ENCODE peak calls at places on chromosomes 2 and 18, in ten cellular contexts. O is pancreas; S is esophagus squamous epithelium; K is neural progenitor cell; H is fibroblast of lung; P is CD8-positive, alpha-beta T cell; F is tibial artery; W is spleen; L is H9; J is GM23338. T is an unnamed sample. For H3K27me3, the result is how much of the 10 kb centered on the place peaks cover.

GRCh38 chr2:43057742-43058706 is 168.4 kb downstream of the ZFP36L2 start:
- DNase-seq in O (no peak), S (no peak), K (peak), H (no peak), P (no peak), F (peak), W (peak), L (no peak), J (no peak), T (no peak)

GRCh38 chr2:167942495-167943081 is 304.8 kb downstream of the STK39 start:
- DNase-seq in O (no peak), S (no peak), K (no peak), H (peak), P (no peak), F (no peak), W (no peak), L (no peak), J (no peak), T (no peak)

GRCh38 chr18:76805221-76805620 is 17.1 kb upstream of the ZNF236 start:
- DNase-seq in O (no peak), S (no peak), K (no peak), H (peak), P (no peak), F (no peak), W (no peak), L (no peak), J (no peak), T (no peak)

GRCh38 chr2:201913197-201913596 is 106.9 kb downstream of the CDK15 start:
- DNase-seq in O (no peak), S (no peak), K (no peak), H (no peak), P (no peak), F (no peak), W (no peak), L (no peak), J (no peak), T (no peak)

GRCh38 chr2:68925298-68925885 is 27.3 kb downstream of the GKN2 start:
- DNase-seq in O (peak), S (no peak), K (peak), H (peak), P (peak), F (no peak), W (no peak), L (peak), J (peak), T (no peak)

GRCh38 chr2:181051861-181052522 is 71.6 kb downstream of the UBE2E3 start:
- DNase-seq in O (no peak), S (no peak), K (no peak), H (no peak), P (no peak), F (no peak), W (no peak), L (no peak), J (no peak), T (no peak)

GRCh38 chr2:54528311-54528945 is 72.3 kb downstream of the SPTBN1 start:
- DNase-seq in O (no peak), S (no peak), K (no peak), H (peak), P (no peak), F (no peak), W (no peak), L (no peak), J (no peak), T (no peak)

GRCh38 chr2:212843409-212844199 is 305.0 kb upstream of the ERBB4 start:
- DNase-seq in O (no peak), S (no peak), K (no peak), H (peak), P (no peak), F (no peak), W (no peak), L (no peak), J (no peak), T (no peak)

GRCh38 chr2:106144621-106145331 is 49.3 kb downstream of the UXS1 start:
- DNase-seq in O (no peak), S (no peak), K (no peak), H (peak), P (peak), F (no peak), W (no peak), L (no peak), J (no peak), T (no peak)

GRCh38 chr2:18987592-18988073 is 370.8 kb downstream of the OSR1 start:
- DNase-seq in O (peak), S (no peak), K (no peak), H (peak), P (no peak), F (peak), W (no peak), L (no peak), J (no peak), T (no peak)

GRCh38 chr2:230627806-230628724 is 84.6 kb upstream of the CAB39 start:
- DNase-seq in O (no peak), S (no peak), K (no peak), H (peak), P (no peak), F (no peak), W (peak), L (no peak), J (no peak), T (peak)

GRCh38 chr2:181685150-181685688 is 4.9 kb upstream of the NEUROD1 start:
- DNase-seq in O (no peak), S (no peak), K (peak), H (peak), P (no peak), F (no peak), W (no peak), L (peak), J (peak), T (no peak)

GRCh38 chr2:16568998-16569397 is 96.6 kb downstream of the CYRIA start:
- DNase-seq in O (no peak), S (no peak), K (no peak), H (peak), P (no peak), F (no peak), W (no peak), L (peak), J (peak), T (no peak)

GRCh38 chr2:1502891-1503304 is 89.6 kb downstream of the TPO start:
- DNase-seq in O (no peak), S (no peak), K (no peak), H (no peak), P (no peak), F (peak), W (peak), L (no peak), J (no peak), T (peak)

GRCh38 chr2:216717491-216717901 is 22.1 kb upstream of the IGFBP5 start:
- DNase-seq in O (no peak), S (no peak), K (peak), H (no peak), P (no peak), F (no peak), W (no peak), L (peak), J (no peak), T (no peak)

GRCh38 chr2:36616947-36617346 is 19.0 kb upstream of the FEZ2 start:
- DNase-seq in O (no peak), S (no peak), K (no peak), H (no peak), P (no peak), F (no peak), W (no peak), L (no peak), J (peak), T (no peak)

GRCh38 chr18:58251416-58251815 is 207.4 kb downstream of the NEDD4L start:
- DNase-seq in O (no peak), S (no peak), K (no peak), H (no peak), P (no peak), F (no peak), W (no peak), L (no peak), J (no peak), T (no peak)

GRCh38 chr2:33323957-33324356 is 152.5 kb upstream of the RASGRP3 start:
- DNase-seq in O (no peak), S (no peak), K (no peak), H (peak), P (no peak), F (no peak), W (no peak), L (no peak), J (no peak), T (no peak)

GRCh38 chr2:121155502-121156056 is 129.4 kb downstream of the TFCP2L1 start:
- DNase-seq in O (peak), S (no peak), K (no peak), H (no peak), P (no peak), F (no peak), W (no peak), L (no peak), J (no peak), T (no peak)

GRCh38 chr2:53208815-53209214 is 558.8 kb upstream of the CHAC2 start:
- DNase-seq in O (no peak), S (no peak), K (no peak), H (no peak), P (no peak), F (no peak), W (no peak), L (no peak), J (no peak), T (no peak)

GRCh38 chr18:48711651-48712486 is 173.0 kb downstream of the CTIF start:
- DNase-seq in O (no peak), S (no peak), K (peak), H (peak), P (no peak), F (no peak), W (peak), L (peak), J (peak), T (peak)

GRCh38 chr18:21656402-21656801 is 44.3 kb downstream of the SNRPD1 start:
- DNase-seq in O (no peak), S (no peak), K (no peak), H (peak), P (no peak), F (no peak), W (no peak), L (no peak), J (no peak), T (no peak)

GRCh38 chr2:56376699-56377665 is 193.2 kb downstream of the CCDC85A start:
- DNase-seq in O (no peak), S (no peak), K (no peak), H (peak), P (no peak), F (no peak), W (no peak), L (no peak), J (no peak), T (no peak)

GRCh38 chr2:121346407-121346806 is 61.4 kb upstream of the TFCP2L1 start:
- DNase-seq in O (no peak), S (no peak), K (no peak), H (no peak), P (no peak), F (no peak), W (no peak), L (no peak), J (no peak), T (no peak)

GRCh38 chr2:189347540-189347939 is 93.7 kb upstream of the WDR75 start:
- DNase-seq in O (peak), S (no peak), K (peak), H (peak), P (peak), F (peak), W (no peak), L (no peak), J (peak), T (no peak)

GRCh38 chr2:166074430-166074829 is 53.4 kb downstream of the SCN1A start:
- DNase-seq in O (no peak), S (no peak), K (no peak), H (no peak), P (no peak), F (no peak), W (no peak), L (no peak), J (no peak), T (no peak)

GRCh38 chr2:85956647-85957039 is 67.9 kb upstream of the ST3GAL5 start:
- DNase-seq in O (no peak), S (no peak), K (no peak), H (no peak), P (no peak), F (no peak), W (no peak), L (no peak), J (no peak), T (no peak)

GRCh38 chr2:140586379-140586778 is 1544.4 kb downstream of the LRP1B start:
- DNase-seq in O (peak), S (no peak), K (peak), H (peak), P (no peak), F (no peak), W (no peak), L (peak), J (peak), T (no peak)

GRCh38 chr2:106960633-106961205 is 74.8 kb upstream of the ST6GAL2 start:
- DNase-seq in O (no peak), S (no peak), K (peak), H (peak), P (no peak), F (no peak), W (no peak), L (no peak), J (no peak), T (no peak)

GRCh38 chr2:15993232-15993610 is 52.9 kb downstream of the MYCN start:
- DNase-seq in O (no peak), S (no peak), K (no peak), H (no peak), P (no peak), F (no peak), W (no peak), L (no peak), J (no peak), T (no peak)

GRCh38 chr2:217711236-217711635 is 291.6 kb downstream of the TNS1 start:
- DNase-seq in O (no peak), S (no peak), K (no peak), H (peak), P (no peak), F (no peak), W (no peak), L (no peak), J (no peak), T (no peak)

GRCh38 chr2:26843041-26843440 is 4.9 kb upstream of the DPYSL5 start:
- DNase-seq in O (no peak), S (no peak), K (no peak), H (no peak), P (no peak), F (no peak), W (no peak), L (no peak), J (no peak), T (no peak)

GRCh38 chr2:135701442-135701841 is 40.2 kb upstream of the UBXN4 start:
- DNase-seq in O (no peak), S (no peak), K (no peak), H (peak), P (no peak), F (no peak), W (no peak), L (no peak), J (no peak), T (no peak)

GRCh38 chr2:170878505-170878904 is 50.5 kb upstream of the GORASP2 start:
- DNase-seq in O (no peak), S (no peak), K (no peak), H (peak), P (no peak), F (no peak), W (no peak), L (no peak), J (no peak), T (no peak)

GRCh38 chr2:156810094-156810493 is 373.9 kb downstream of the GPD2 start:
- DNase-seq in O (no peak), S (no peak), K (no peak), H (no peak), P (no peak), F (no peak), W (no peak), L (no peak), J (no peak), T (no peak)

GRCh38 chr2:106011993-106012392 is 182.1 kb downstream of the UXS1 start:
- DNase-seq in O (no peak), S (no peak), K (no peak), H (no peak), P (no peak), F (no peak), W (no peak), L (no peak), J (no peak), T (no peak)

GRCh38 chr2:28628506-28628905 is 123.1 kb upstream of the PPP1CB start:
- DNase-seq in O (no peak), S (no peak), K (no peak), H (no peak), P (no peak), F (no peak), W (peak), L (no peak), J (no peak), T (no peak)

GRCh38 chr2:127545796-127546195 is 10.3 kb downstream of the MYO7B start:
- DNase-seq in O (no peak), S (no peak), K (no peak), H (no peak), P (no peak), F (no peak), W (no peak), L (no peak), J (no peak), T (no peak)

GRCh38 chr2:120602251-120602650 is 133.4 kb upstream of the GLI2 start:
- DNase-seq in O (no peak), S (no peak), K (no peak), H (no peak), P (no peak), F (no peak), W (peak), L (no peak), J (no peak), T (no peak)

GRCh38 chr18:26335139-26335933 is 109.1 kb downstream of the TAF4B start:
- DNase-seq in O (no peak), S (no peak), K (no peak), H (peak), P (no peak), F (no peak), W (no peak), L (no peak), J (no peak), T (no peak)

GRCh38 chr2:191369034-191369433 is 123.8 kb downstream of the MYO1B start:
- DNase-seq in O (no peak), S (no peak), K (no peak), H (no peak), P (no peak), F (no peak), W (no peak), L (no peak), J (no peak), T (no peak)
- H3K27me3 ChIP-seq in O (under half), S (under half), K (under half), H (under half), P (under half), F (under half), W (under half), L (under half), J (under half), T (under half)

GRCh38 chr2:145412155-145412554 is 892.2 kb upstream of the ZEB2 start:
- DNase-seq in O (no peak), S (no peak), K (no peak), H (no peak), P (no peak), F (no peak), W (no peak), L (no peak), J (no peak), T (no peak)

GRCh38 chr2:145413261-145413660 is 893.3 kb upstream of the ZEB2 start:
- DNase-seq in O (no peak), S (no peak), K (no peak), H (no peak), P (no peak), F (no peak), W (no peak), L (no peak), J (no peak), T (no peak)

GRCh38 chr2:145416640-145417039 is 896.7 kb upstream of the ZEB2 start:
- DNase-seq in O (no peak), S (no peak), K (no peak), H (peak), P (no peak), F (no peak), W (no peak), L (no peak), J (no peak), T (no peak)

GRCh38 chr2:145411493-145411892 is 891.6 kb upstream of the ZEB2 start:
- DNase-seq in O (no peak), S (no peak), K (no peak), H (no peak), P (no peak), F (no peak), W (no peak), L (no peak), J (no peak), T (no peak)

DNA sequence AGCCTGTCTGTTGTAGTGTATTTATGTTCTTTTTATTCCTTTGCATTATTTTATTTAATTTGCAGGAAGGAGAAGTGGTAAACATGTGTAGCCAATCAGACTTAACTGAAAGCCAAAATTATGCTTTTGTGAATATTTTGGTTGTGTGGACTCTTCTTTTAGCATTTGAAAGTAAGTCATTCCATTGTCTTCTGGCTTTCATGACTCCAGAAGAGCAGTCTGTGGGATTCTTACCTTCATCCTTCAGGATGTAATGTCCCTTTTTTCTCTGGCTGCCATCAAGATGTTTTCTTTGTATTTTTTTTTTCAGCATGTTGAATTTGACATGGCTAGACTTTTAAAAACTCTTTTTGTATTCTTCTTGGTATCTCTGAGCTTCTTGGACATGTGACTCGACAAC is 895.2 kb upstream of the ZEB2 start:
- DNase-seq in O (no peak), S (no peak), K (no peak), H (no peak), P (no peak), F (no peak), W (no peak), L (no peak), J (no peak), T (no peak)
- H3K27me3 ChIP-seq in O (under half), S (under half), K (under half), H (under half), P (under half), F (under half), W (under half), L (under half), J (under half), T (under half)

GRCh38 chr2:172087780-172088244 is 2.5 kb downstream of the DLX1 start:
- DNase-seq in O (no peak), S (no peak), K (peak), H (no peak), P (no peak), F (no peak), W (no peak), L (peak), J (peak), T (no peak)
- H3K27me3 ChIP-seq in O (under half), S (half or more), K (half or more), H (half or more), P (half or more), F (under half), W (half or more), L (half or more), J (half or more), T (half or more)

DNA sequence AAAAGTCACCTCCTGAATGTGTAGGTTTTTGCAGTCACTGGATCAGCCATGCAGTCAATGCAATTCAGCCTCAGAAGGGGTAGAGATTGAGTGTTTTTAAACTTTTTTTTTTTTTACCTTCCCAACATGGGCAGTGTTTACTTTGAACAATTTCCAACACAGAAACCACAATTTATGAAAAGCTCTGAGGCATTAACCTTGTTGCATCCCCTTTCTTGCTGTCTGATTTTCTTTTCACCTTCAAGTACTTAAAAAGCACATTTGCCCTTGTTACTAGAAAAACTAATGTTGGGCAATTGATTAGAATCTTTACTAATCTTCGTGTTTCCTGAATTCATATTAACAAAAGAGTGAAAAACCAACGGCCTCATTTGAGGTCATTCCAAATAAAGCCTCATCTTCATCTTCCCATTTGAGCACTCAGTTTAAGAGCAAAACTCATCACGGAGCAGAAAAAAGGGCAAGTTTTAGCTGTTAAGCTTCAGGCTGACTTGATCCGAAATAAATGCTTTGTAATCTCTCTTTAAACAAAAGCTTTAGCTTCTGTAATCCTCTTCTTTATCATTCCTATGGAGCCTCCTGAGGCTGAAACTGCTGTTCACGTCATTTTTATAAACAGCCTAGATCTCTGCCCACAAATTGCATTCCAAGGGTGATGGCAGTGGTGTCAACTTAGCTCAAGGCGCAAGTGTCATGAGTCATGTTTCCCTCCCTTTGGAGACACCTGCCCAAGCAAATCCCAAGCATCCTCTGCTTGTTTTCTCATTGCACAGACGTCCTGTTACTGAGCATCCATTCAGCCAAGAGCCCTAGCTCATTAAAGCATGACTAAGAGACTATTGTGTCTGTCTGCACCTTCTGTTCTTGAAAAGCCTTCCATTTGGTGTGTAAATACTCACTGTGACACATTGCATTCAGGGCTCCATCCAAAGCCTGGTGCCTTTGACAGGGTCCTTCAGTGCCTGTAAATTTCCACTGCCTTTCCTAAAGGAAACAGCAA is 107.7 kb downstream of the HNMT start:
- DNase-seq in O (no peak), S (no peak), K (peak), H (peak), P (no peak), F (no peak), W (no peak), L (no peak), J (no peak), T (no peak)
- H3K27me3 ChIP-seq in O (under half), S (under half), K (under half), H (under half), P (under half), F (under half), W (under half), L (under half), J (under half), T (under half)

T was measured in dorsolateral prefrontal cortex.